ENCODE peak calls at places on chromosomes 5 and 9, in five cellular contexts. D is K562, G is A549, L is H1, Q is HepG2. H is an unnamed sample.

GRCh38 chr5:88683506-88684135 is 199.4 kb downstream of the MEF2C start:
- DNase-seq in L (no peak), D (no peak), Q (peak), G (peak), H (no peak)

GRCh38 chr5:157971466-157972324 is 112.8 kb upstream of the CLINT1 start:
- DNase-seq in D (no peak), G (no peak), Q (no peak), L (no peak), H (no peak)

GRCh38 chr5:131644822-131645221 is 9.8 kb upstream of the RAPGEF6 start:
- DNase-seq in G (no peak), Q (no peak), D (no peak), L (no peak), H (no peak)

GRCh38 chr5:109329296-109330252 is 80.2 kb downstream of the PJA2 start:
- DNase-seq in G (no peak), Q (no peak), D (no peak), L (no peak), H (no peak)

GRCh38 chr5:176538505-176538806 is 1.3 kb upstream of the RNF44 start:
- DNase-seq in G (no peak), L (no peak), Q (no peak), D (no peak), H (no peak)

GRCh38 chr5:92371171-92371888 is 988.2 kb upstream of the ARRDC3 start:
- DNase-seq in L (no peak), D (no peak), Q (no peak), G (peak), H (no peak)

GRCh38 chr5:174793684-174794328 is 69.4 kb downstream of the MSX2 start:
- DNase-seq in G (no peak), Q (peak), D (peak), L (peak), H (no peak)

GRCh38 chr5:112574566-112574965 is 155.5 kb upstream of the EPB41L4A start:
- DNase-seq in G (no peak), D (no peak), Q (no peak), L (no peak), H (no peak)

GRCh38 chr5:56532411-56532935 is 282.9 kb upstream of the MAP3K1 start:
- DNase-seq in D (no peak), Q (no peak), G (no peak), L (no peak), H (no peak)

GRCh38 chr5:135437796-135438560 is 9.2 kb downstream of the DCANP1 start:
- DNase-seq in G (no peak), D (peak), Q (peak), L (no peak), H (no peak)

GRCh38 chr9:10479172-10479571 is 133.6 kb downstream of the PTPRD start:
- DNase-seq in D (peak), G (no peak), Q (peak), L (no peak), H (no peak)
- TF ChIP-seq KDM1A in D (no peak), G (no peak), Q (no peak), L (no peak), H (no peak)

DNA sequence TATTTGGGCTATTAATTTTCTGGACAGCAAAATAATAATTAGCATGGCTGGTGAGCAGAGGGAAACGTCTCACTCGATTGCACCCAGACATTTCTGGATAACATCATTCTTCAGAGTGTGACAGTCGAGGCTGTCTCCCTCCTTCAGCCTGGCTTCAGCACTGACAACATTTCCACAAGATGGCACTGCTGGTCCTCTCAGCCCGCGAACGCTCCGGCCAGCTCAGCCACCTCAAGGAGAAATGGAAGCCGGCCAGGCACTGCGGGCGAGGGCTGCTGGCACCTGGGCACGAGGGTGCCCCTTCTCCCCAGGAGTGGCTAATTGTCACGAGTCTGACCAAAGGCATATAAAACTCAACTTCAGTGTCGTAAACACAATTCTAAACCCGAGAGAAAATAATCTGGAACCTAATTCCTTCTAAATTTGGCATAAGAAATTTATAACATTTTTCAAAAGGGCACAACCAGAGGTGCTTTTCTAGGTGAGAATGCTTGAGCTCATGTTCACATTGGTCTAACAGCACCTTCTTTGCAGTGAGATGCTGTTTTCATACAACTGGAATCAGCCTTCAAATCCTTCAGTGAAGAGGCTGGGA is 65.9 kb downstream of the DAP start:
- DNase-seq in D (no peak), G (peak), L (no peak), Q (peak), H (no peak)
- TF ChIP-seq KDM1A in D (no peak), G (no peak), L (no peak), Q (no peak), H (no peak)

GRCh38 chr5:124706041-124706440 is 40.4 kb downstream of the ZNF608 start:
- DNase-seq in G (no peak), Q (no peak), L (no peak), D (no peak), H (no peak)
- TF ChIP-seq KDM1A in G (no peak), Q (no peak), L (no peak), D (no peak), H (no peak)

DNA sequence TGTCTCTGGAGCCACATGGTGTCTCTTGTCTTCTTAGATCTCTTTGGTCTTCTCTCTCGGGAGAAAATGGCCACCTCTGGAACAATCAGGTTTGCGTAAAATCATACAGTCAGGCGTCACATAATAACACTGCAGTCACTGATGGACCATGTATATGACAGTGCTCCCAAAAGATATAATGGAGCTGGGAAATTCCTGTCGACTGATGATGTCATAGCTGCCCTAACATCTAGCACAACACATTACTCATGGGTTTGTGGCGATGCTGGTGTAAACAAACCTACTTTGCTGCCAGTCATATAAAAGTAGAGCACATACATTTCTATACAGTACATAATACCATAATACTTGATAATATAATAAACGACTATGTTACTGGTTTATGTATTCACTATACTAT is 30.1 kb upstream of the RAI14 start:
- DNase-seq in G (peak), Q (no peak), D (no peak), L (no peak), H (no peak)
- TF ChIP-seq KDM1A in G (no peak), Q (no peak), D (no peak), L (no peak), H (no peak)

GRCh38 chr9:108553111-108553635 is 302.6 kb downstream of the ACTL7B start:
- DNase-seq in L (no peak), G (no peak), Q (no peak), D (no peak), H (no peak)

GRCh38 chr9:108550111-108550510 is 305.7 kb downstream of the ACTL7B start:
- DNase-seq in Q (no peak), D (no peak), G (no peak), L (no peak), H (no peak)

GRCh38 chr9:108551030-108551964 is 304.5 kb downstream of the ACTL7B start:
- DNase-seq in D (no peak), L (no peak), G (peak), Q (no peak), H (no peak)

GRCh38 chr9:108549184-108549583 is 306.6 kb downstream of the ACTL7B start:
- DNase-seq in D (no peak), L (no peak), G (no peak), Q (no peak), H (no peak)

DNA sequence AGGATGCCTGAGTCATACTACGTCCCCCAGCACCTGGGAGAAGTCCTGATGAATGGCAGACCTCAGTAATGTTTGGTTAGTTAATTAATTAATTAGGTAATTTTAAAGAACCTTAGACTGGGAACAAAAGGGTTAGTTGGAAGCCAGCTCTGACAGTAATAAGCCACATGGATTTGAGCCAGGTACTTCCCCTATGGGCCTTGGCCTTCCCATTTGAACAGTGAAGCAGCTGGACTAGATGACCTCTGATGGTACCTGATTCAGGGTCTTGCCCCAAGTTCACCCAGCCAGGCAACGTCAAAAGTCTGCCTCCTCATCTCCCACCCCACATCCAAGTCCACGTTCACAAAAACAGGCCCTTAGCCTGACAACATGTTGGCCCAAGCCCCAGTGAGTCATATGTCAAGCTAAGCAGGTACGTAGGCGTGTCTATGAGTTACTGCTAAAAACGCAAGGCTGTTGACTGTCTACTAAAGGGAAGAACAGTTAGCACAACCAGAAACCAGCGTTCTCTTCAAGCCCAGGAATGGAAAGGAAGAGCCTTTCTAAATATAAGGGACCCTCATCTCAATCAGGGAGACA is 303.2 kb downstream of the ACTL7B start:
- DNase-seq in D (no peak), L (no peak), G (peak), Q (no peak), H (no peak)
- TF ChIP-seq KDM1A in D (no peak), L (no peak), G (no peak), Q (no peak), H (no peak)

H was measured in GM12878.